ENCODE peak calls at places on chromosome 12, in five cellular contexts. C is kidney; L is C1 segment of cervical spinal cord; X is naive thymus-derived CD8-positive, alpha-beta T cell; M is tibial artery. N is an unnamed sample.

GRCh38 chr12:47868041-47868440 is 36.8 kb downstream of the VDR start:
- DNase-seq in M (no peak), C (no peak), L (no peak), X (no peak), N (no peak)

GRCh38 chr12:57127101-57127709 is 1.1 kb upstream of the LRP1 start:
- DNase-seq in X (no peak), M (peak), L (no peak), C (peak), N (no peak)

GRCh38 chr12:106663385-106663784 is 80.6 kb downstream of the RFX4 start:
- DNase-seq in C (no peak), X (no peak), M (no peak), L (no peak), N (no peak)

GRCh38 chr12:132543298-132544172 is 53.6 kb downstream of the FBRSL1 start:
- DNase-seq in C (no peak), L (no peak), M (no peak), X (no peak), N (no peak)

GRCh38 chr12:29616664-29617409 is 119.4 kb upstream of the OVCH1 start:
- DNase-seq in M (no peak), X (no peak), C (no peak), L (no peak), N (no peak)

GRCh38 chr12:570237-570925 is 92.9 kb downstream of the NINJ2 start:
- DNase-seq in L (no peak), C (peak), M (peak), X (no peak), N (no peak)

GRCh38 chr12:40308851-40309420 is 84.1 kb downstream of the LRRK2 start:
- DNase-seq in X (no peak), L (no peak), C (no peak), M (no peak), N (no peak)

GRCh38 chr12:104599985-104600712 is 143.4 kb downstream of the CHST11 start:
- DNase-seq in L (no peak), X (no peak), M (no peak), C (no peak), N (no peak)

GRCh38 chr12:84079621-84080020 is 833.0 kb downstream of the SLC6A15 start:
- DNase-seq in L (no peak), X (no peak), C (no peak), M (no peak), N (no peak)

GRCh38 chr12:70982286-70982685 is 61.7 kb upstream of the PTPRR start:
- DNase-seq in X (no peak), L (no peak), M (no peak), C (no peak), N (no peak)

GRCh38 chr12:47238665-47239064 is 158.9 kb upstream of the AMIGO2 start:
- DNase-seq in X (no peak), M (no peak), L (no peak), C (no peak), N (no peak)

GRCh38 chr12:66679441-66680069 is 679 bp upstream of the GRIP1 start:
- DNase-seq in L (no peak), C (no peak), X (no peak), M (no peak), N (no peak)